ENCODE peak calls at places on chromosomes 3 and 15, in four cellular contexts. H is nephron progenitor cell, G is Peyer's patch, U is T-helper 9 cell. K is an unnamed sample.
A peak's percentile ranks its signal among the peaks of the same experiment; 100 is the strongest.

GRCh38 chr15:39886418-39886817 is 33.6 kb downstream of the GPR176 start:
- DNase-seq in H (no peak), G (no peak), U (no peak), K (no peak)

GRCh38 chr15:28891588-28891987 is 5.8 kb downstream of the APBA2 start:
- DNase-seq in H (no peak), U (no peak), G (no peak), K (no peak)

GRCh38 chr3:141385386-141386079 is 17.2 kb downstream of the ZBTB38 start:
- DNase-seq in H (no peak), U (no peak), G (no peak), K (no peak)

GRCh38 chr3:142279965-142280590 is 54.7 kb upstream of the GK5 start:
- DNase-seq in G (peak; percentile 81), H (peak; percentile 29), U (peak; percentile 8), K (peak; percentile 37)

GRCh38 chr15:74130849-74131617 is 647 bp downstream of the ISLR2 start:
- DNase-seq in G (no peak), H (no peak), U (no peak), K (no peak)

GRCh38 chr3:33377931-33378330 is 62.3 kb downstream of the UBP1 start:
- DNase-seq in G (no peak), H (no peak), U (no peak), K (no peak)

GRCh38 chr3:11206953-11207352 is 52.7 kb downstream of the HRH1 start:
- DNase-seq in H (no peak), U (no peak), G (no peak), K (no peak)

GRCh38 chr15:67822537-67823370 is 2.6 kb upstream of the SKOR1 start:
- DNase-seq in U (no peak), G (no peak), H (no peak), K (no peak)

GRCh38 chr3:84679211-84679610 is 279.6 kb upstream of the CADM2 start:
- DNase-seq in H (no peak), G (no peak), U (no peak), K (no peak)

GRCh38 chr3:141105828-141106628 is 54.9 kb downstream of the SPSB4 start:
- DNase-seq in U (peak; percentile 31), G (peak; percentile 91), H (peak; percentile 72), K (no peak)

GRCh38 chr3:134803051-134803505 is 8.0 kb downstream of the EPHB1 start:
- DNase-seq in H (no peak), U (no peak), G (no peak), K (no peak)

GRCh38 chr3:124282751-124283643 is 291.1 kb upstream of the ROPN1 start:
- DNase-seq in U (no peak), H (no peak), G (no peak), K (no peak)

GRCh38 chr3:8709287-8709686 is 24.3 kb upstream of the CAV3 start:
- DNase-seq in U (no peak), H (no peak), G (no peak), K (no peak)